ENCODE peak calls at places on chromosomes 5 and 9, in four cellular contexts. J, Z, G and A are unnamed samples.

GRCh38 chr5:74543162-74543995 is 97.1 kb downstream of the ENC1 start:
- DNase-seq in Z (no peak), G (peak; percentile 15), J (peak; percentile 80), A (peak; percentile 77)

GRCh38 chr9:101625871-101626270 is 31.1 kb upstream of the PPP3R2 start:
- DNase-seq in J (peak; percentile 3), Z (no peak), G (no peak), A (no peak)

GRCh38 chr5:133732536-133732935 is 120.2 kb upstream of the FSTL4 start:
- DNase-seq in G (no peak), J (no peak), Z (no peak), A (no peak)

GRCh38 chr9:2157277-2158105 is 142.3 kb downstream of the SMARCA2 start:
- DNase-seq in G (no peak), Z (no peak), J (peak; percentile 69), A (no peak)

GRCh38 chr9:101693937-101694336 is 44.5 kb downstream of the GRIN3A start:
- DNase-seq in G (no peak), Z (no peak), J (no peak), A (no peak)

GRCh38 chr5:44887722-44888121 is 79.0 kb downstream of the MRPS30 start:
- DNase-seq in Z (no peak), J (no peak), G (no peak), A (no peak)

GRCh38 chr5:109682383-109682782 is 7.3 kb upstream of the MAN2A1 start:
- DNase-seq in J (peak; percentile 19), Z (no peak), G (no peak), A (no peak)

GRCh38 chr5:19734706-19735240 is 253.2 kb downstream of the CDH18 start:
- DNase-seq in Z (no peak), J (no peak), G (no peak), A (no peak)

GRCh38 chr9:123713282-123713681 is 216.6 kb downstream of the DENND1A start:
- DNase-seq in J (no peak), G (no peak), Z (no peak), A (no peak)

GRCh38 chr9:127562271-127562780 is 49.8 kb upstream of the STXBP1 start:
- DNase-seq in J (no peak), Z (no peak), G (no peak), A (no peak)

GRCh38 chr9:32986971-32987370 is 14.5 kb downstream of the APTX start:
- DNase-seq in J (peak; percentile 17), G (no peak), Z (no peak), A (no peak)

GRCh38 chr5:158807947-158808346 is 291.8 kb downstream of the EBF1 start:
- DNase-seq in Z (no peak), J (no peak), G (peak; percentile 1), A (peak; percentile 85)

GRCh38 chr9:93952784-93953491 is 2.2 kb downstream of the BARX1 start:
- DNase-seq in G (no peak), Z (no peak), J (no peak), A (no peak)
- H3K4me1 ChIP-seq in G (no peaks in the 10 kb centered on the region), Z (no peaks in the 10 kb centered on the region), J (peaks cover 2% of the 10 kb centered on the region), A (peaks cover 3% of the 10 kb centered on the region)

DNA sequence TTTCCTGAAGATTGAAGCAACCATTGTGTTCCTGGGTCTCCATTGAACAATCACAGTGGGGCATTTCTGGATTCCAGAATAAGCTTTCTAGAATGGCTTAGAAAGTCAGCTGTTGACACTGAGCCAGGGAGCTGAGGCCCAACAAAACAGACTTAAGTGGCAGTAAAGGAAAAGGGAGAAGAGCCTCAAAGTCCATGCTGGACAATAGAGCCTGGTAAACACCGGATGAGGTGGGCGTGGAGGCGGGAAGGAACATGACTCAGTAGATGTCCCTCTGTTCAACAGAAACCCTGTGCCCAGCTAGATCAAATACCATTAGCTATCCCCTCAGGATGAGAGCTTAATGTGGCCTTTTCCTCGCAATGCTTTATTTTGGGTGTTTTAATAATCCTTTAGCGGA is 14.7 kb downstream of the SPARC start:
- DNase-seq in Z (no peak), J (peak; percentile 63), G (no peak), A (peak; percentile 98)
- H3K9ac ChIP-seq in Z (no peak overlapping the region), J (peak overlapping the region; percentile 2), G (no peak overlapping the region), A (peak overlapping the region; percentile 71)

GRCh38 chr9:35395076-35395675 is 94.7 kb upstream of the RUSC2 start:
- DNase-seq in G (no peak), Z (no peak), J (no peak), A (no peak)
- TF ChIP-seq FOS in G (no peak), Z (no peak), J (no peak), A (no peak)

GRCh38 chr9:21680590-21680989 is 121.8 kb upstream of the MTAP start:
- DNase-seq in G (no peak), Z (no peak), J (no peak), A (peak; percentile 28)
- H3K4me1 ChIP-seq in G (no peaks in the 10 kb centered on the region), Z (no peaks in the 10 kb centered on the region), J (peaks cover 15% of the 10 kb centered on the region), A (peaks cover 76% of the 10 kb centered on the region)

DNA sequence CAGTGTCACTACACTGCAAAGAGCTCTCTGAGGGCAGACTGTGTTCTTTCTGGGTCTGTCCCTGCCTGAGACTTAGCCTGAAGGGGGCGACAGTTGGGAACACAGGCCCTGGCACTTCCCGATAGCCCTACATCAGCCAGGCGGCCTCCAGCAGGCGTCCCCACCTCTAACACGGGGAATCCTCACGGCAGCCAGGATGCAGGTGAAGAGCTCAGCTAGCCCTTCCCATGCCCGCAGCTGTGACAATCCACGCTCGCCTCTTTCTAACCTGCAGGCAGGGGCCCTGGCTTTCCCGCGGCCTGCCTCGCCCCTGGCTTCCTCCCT is 5.9 kb downstream of the MED22 start:
- DNase-seq in G (no peak), Z (no peak), J (no peak), A (no peak)
- H3K9ac ChIP-seq in G (peak overlapping the region; percentile 80), Z (no peak overlapping the region), J (no peak overlapping the region), A (no peak overlapping the region)

GRCh38 chr9:129624947-129625346 is 1.0 kb upstream of the NTMT1 start:
- DNase-seq in J (peak; percentile 32), Z (no peak), G (peak; percentile 67), A (no peak)
- TF ChIP-seq FOS in J (no peak), Z (no peak), G (no peak), A (no peak)